ENCODE peak calls at places on chromosome X, in ten cellular contexts. C, X, Y, H, Q, P, R, F, L and S are unnamed samples.

GRCh38 chrX:140918398-140919043 is 83.9 kb upstream of the SPANXB1 start:
- DNase-seq in P (peak; percentile 71), R (peak; percentile 82), Q (no peak), Y (no peak), C (peak; percentile 36), F (peak; percentile 71), X (no peak), L (peak; percentile 33), H (peak; percentile 64), S (no peak)

GRCh38 chrX:134537179-134537945 is 77.4 kb downstream of the HPRT1 start:
- DNase-seq in C (no peak), F (peak; percentile 68), Q (no peak), Y (no peak), P (peak; percentile 86), H (peak; percentile 81), R (peak; percentile 85), X (no peak), L (no peak), S (no peak)

GRCh38 chrX:105822138-105823091 is at the start of gene NRK:
- DNase-seq in F (peak; percentile 39), P (no peak), Q (no peak), C (peak; percentile 27), L (no peak), H (no peak), X (no peak), Y (peak; percentile 51), R (peak; percentile 55), S (no peak)

GRCh38 chrX:46330513-46330912 is 214.7 kb downstream of the ZNF674 start:
- DNase-seq in Q (no peak), Y (no peak), F (no peak), H (no peak), C (no peak), X (no peak), R (no peak), L (no peak), P (no peak), S (no peak)

GRCh38 chrX:102950908-102951866 is 14.1 kb downstream of the RAB40AL start:
- DNase-seq in Y (no peak), C (peak; percentile 64), L (peak; percentile 46), F (peak; percentile 31), R (peak; percentile 50), X (peak; percentile 0), P (peak; percentile 46), Q (no peak), H (peak; percentile 19), S (peak; percentile 9)

GRCh38 chrX:82218361-82218760 is 1016.5 kb downstream of the SH3BGRL start:
- DNase-seq in Y (no peak), F (peak; percentile 23), C (peak; percentile 8), R (no peak), P (peak; percentile 31), X (no peak), H (peak; percentile 20), L (no peak), Q (no peak), S (peak; percentile 4)

GRCh38 chrX:30150196-30150895 is 65.0 kb upstream of the MAGEB2 start:
- DNase-seq in F (no peak), C (no peak), Q (no peak), R (no peak), X (no peak), P (peak; percentile 2), Y (no peak), L (no peak), H (no peak), S (no peak)

GRCh38 chrX:39527045-39527444 is 570.7 kb downstream of the BCOR start:
- DNase-seq in L (no peak), Y (no peak), C (no peak), F (peak; percentile 43), H (no peak), X (no peak), R (peak; percentile 77), P (peak; percentile 79), Q (no peak), S (no peak)

GRCh38 chrX:65688403-65688881 is 21.0 kb downstream of the MSN start:
- DNase-seq in Q (no peak), X (peak; percentile 39), P (peak; percentile 83), H (no peak), R (peak; percentile 50), L (no peak), F (peak; percentile 91), Y (no peak), C (no peak), S (no peak)

GRCh38 chrX:108485960-108486359 is 46.3 kb downstream of the COL4A5 start:
- DNase-seq in L (no peak), Y (no peak), C (no peak), R (no peak), P (no peak), F (no peak), X (no peak), H (no peak), Q (no peak), S (no peak)

GRCh38 chrX:10945463-10945862 is 165.7 kb upstream of the HCCS start:
- DNase-seq in P (no peak), L (no peak), Y (no peak), R (no peak), C (no peak), F (no peak), X (no peak), H (no peak), Q (no peak), S (no peak)

GRCh38 chrX:29690061-29690460 is 525.3 kb upstream of the MAGEB2 start:
- DNase-seq in H (no peak), Y (no peak), F (peak; percentile 83), X (no peak), Q (no peak), C (no peak), P (peak; percentile 53), R (peak; percentile 78), L (no peak), S (no peak)

GRCh38 chrX:108701633-108702032 is 34.7 kb downstream of the IRS4 start:
- DNase-seq in C (no peak), L (no peak), R (no peak), Q (no peak), Y (no peak), F (no peak), X (no peak), P (no peak), H (no peak), S (no peak)

GRCh38 chrX:30085571-30085970 is 129.8 kb upstream of the MAGEB2 start:
- DNase-seq in Q (no peak), R (no peak), P (no peak), H (no peak), C (no peak), X (no peak), Y (no peak), F (no peak), L (no peak), S (no peak)

GRCh38 chrX:120514236-120514635 is 45.1 kb upstream of the LAMP2 start:
- DNase-seq in Y (no peak), P (peak; percentile 42), X (no peak), L (peak; percentile 0), Q (no peak), F (no peak), C (peak; percentile 33), H (peak; percentile 13), R (peak; percentile 30), S (no peak)

GRCh38 chrX:82813671-82814078 is 694.4 kb upstream of the POU3F4 start:
- DNase-seq in F (peak; percentile 94), Q (no peak), X (no peak), H (peak; percentile 92), C (no peak), R (peak; percentile 0), Y (no peak), L (no peak), P (peak; percentile 79), S (peak; percentile 23)

GRCh38 chrX:30949554-30949953 is 60.5 kb upstream of the TAB3 start:
- DNase-seq in Y (no peak), P (no peak), R (no peak), C (no peak), Q (no peak), F (no peak), L (no peak), H (no peak), X (no peak), S (no peak)

GRCh38 chrX:38260231-38260630 is 39.6 kb upstream of the SRPX start:
- DNase-seq in F (peak; percentile 19), X (no peak), H (peak; percentile 21), Q (no peak), Y (no peak), C (peak; percentile 44), L (peak; percentile 0), R (no peak), P (peak; percentile 40), S (peak; percentile 7)

GRCh38 chrX:21509912-21510311 is 135.7 kb downstream of the CNKSR2 start:
- DNase-seq in C (no peak), L (no peak), R (no peak), P (peak; percentile 30), H (no peak), X (no peak), Y (no peak), F (peak; percentile 16), Q (no peak), S (no peak)

GRCh38 chrX:105552395-105552794 is 269.9 kb upstream of the NRK start:
- DNase-seq in L (no peak), Y (no peak), C (no peak), H (peak; percentile 67), F (peak; percentile 59), X (no peak), R (peak; percentile 30), Q (no peak), P (peak; percentile 76), S (no peak)

GRCh38 chrX:103637604-103638338 is 9.0 kb downstream of the TCEAL1 start:
- DNase-seq in H (no peak), R (no peak), P (peak; percentile 32), X (no peak), C (no peak), L (no peak), F (no peak), Y (no peak), Q (no peak), S (no peak)

GRCh38 chrX:40086569-40087335 is 11.0 kb downstream of the BCOR start:
- DNase-seq in X (no peak), R (peak; percentile 27), F (no peak), H (peak; percentile 39), P (no peak), Y (no peak), Q (no peak), L (no peak), C (no peak), S (peak; percentile 26)

GRCh38 chrX:109270580-109271484 is 211.1 kb downstream of the GUCY2F start:
- DNase-seq in C (no peak), F (peak; percentile 10), L (no peak), P (peak; percentile 12), H (no peak), Y (peak; percentile 64), X (peak; percentile 22), Q (peak; percentile 69), R (peak; percentile 70), S (peak; percentile 22)

GRCh38 chrX:132497432-132497831 is 8.6 kb upstream of the MBNL3 start:
- DNase-seq in R (no peak), P (no peak), Q (no peak), Y (no peak), H (no peak), F (no peak), L (no peak), C (no peak), X (no peak), S (no peak)

GRCh38 chrX:72621619-72622485 is 49.2 kb upstream of the HDAC8 start:
- DNase-seq in Y (no peak), F (peak; percentile 60), L (no peak), R (peak; percentile 48), C (no peak), H (no peak), P (peak; percentile 76), X (no peak), Q (no peak), S (no peak)

GRCh38 chrX:137550561-137551305 is 15.2 kb upstream of the ZIC3 start:
- DNase-seq in C (no peak), X (no peak), Y (no peak), H (no peak), F (no peak), P (no peak), L (no peak), R (no peak), Q (no peak), S (no peak)

GRCh38 chrX:47143894-47144625 is 442 bp downstream of the NDUFB11 start:
- DNase-seq in R (peak; percentile 44), X (peak; percentile 37), P (peak; percentile 33), F (peak; percentile 19), Q (peak; percentile 48), Y (no peak), H (peak; percentile 29), C (peak; percentile 72), L (peak; percentile 43), S (peak; percentile 6)